ENCODE peak calls at places on chromosomes 11 and 22, in nine cellular contexts. U is neuronal stem cell, J is iPS DF 6.9, T is WERI-Rb-1, C is tibial nerve, H is heart right ventricle, I is H9, P is endodermal cell, M is fibroblast of lung. D is an unnamed sample. For H3K27me3, the result is how much of the 10 kb centered on the place peaks cover.

GRCh38 chr11:6900327-6900999 is 8.2 kb upstream of the OR2D2 start:
- DNase-seq in P (no peak), H (no peak), J (no peak), T (no peak), M (no peak), C (no peak), U (no peak), I (no peak), D (no peak)

GRCh38 chr11:74877132-74877531 is 71.8 kb downstream of the XRRA1 start:
- DNase-seq in I (no peak), U (no peak), M (no peak), J (peak), P (peak), H (no peak), T (no peak), C (no peak), D (no peak)

GRCh38 chr11:104967493-104968364 is 645 bp downstream of the CASP4 start:
- DNase-seq in J (no peak), U (no peak), C (no peak), P (no peak), I (no peak), M (no peak), H (no peak), T (no peak), D (no peak)

GRCh38 chr11:4095509-4096230 is 1.1 kb downstream of the RRM1 start:
- DNase-seq in I (no peak), J (no peak), M (peak), H (no peak), P (no peak), C (no peak), T (no peak), U (no peak), D (no peak)

GRCh38 chr11:46064221-46064620 is 57.0 kb downstream of the PHF21A start:
- DNase-seq in H (no peak), U (no peak), I (no peak), J (no peak), M (peak), C (no peak), P (no peak), T (no peak), D (no peak)

GRCh38 chr11:96342131-96342970 is 644 bp downstream of the MAML2 start:
- DNase-seq in I (no peak), C (no peak), P (no peak), J (no peak), M (peak), T (no peak), U (peak), H (no peak), D (no peak)

GRCh38 chr22:31451709-31452571 is 37.7 kb downstream of the EIF4ENIF1 start:
- DNase-seq in I (no peak), H (no peak), U (no peak), J (no peak), T (peak), P (peak), C (no peak), M (peak), D (no peak)

GRCh38 chr22:23403720-23404688 is 176.1 kb downstream of the IGLL1 start:
- DNase-seq in P (peak), I (no peak), C (no peak), U (no peak), T (no peak), M (peak), H (no peak), J (no peak), D (peak)

GRCh38 chr11:4610258-4610935 is 2.4 kb upstream of the TRIM68 start:
- DNase-seq in J (no peak), C (no peak), U (no peak), P (no peak), I (no peak), H (no peak), M (no peak), T (no peak), D (no peak)

GRCh38 chr11:72144807-72145565 is 9.5 kb downstream of the FOLR3 start:
- DNase-seq in C (no peak), M (peak), H (no peak), U (no peak), I (no peak), J (no peak), T (no peak), P (no peak), D (no peak)

GRCh38 chr22:26168934-26169311 is 339 bp upstream of the SEZ6L start:
- DNase-seq in T (peak), U (no peak), J (no peak), M (peak), I (peak), C (no peak), P (no peak), H (no peak), D (no peak)

GRCh38 chr11:61120099-61120864 is 18.0 kb downstream of the CD5 start:
- DNase-seq in J (no peak), C (no peak), P (no peak), T (no peak), H (no peak), M (no peak), I (no peak), U (no peak), D (no peak)

GRCh38 chr11:61119055-61119454 is 16.8 kb downstream of the CD5 start:
- DNase-seq in C (no peak), J (no peak), P (no peak), H (no peak), T (no peak), U (no peak), M (no peak), I (no peak), D (no peak)

GRCh38 chr11:61118004-61118403 is 15.7 kb downstream of the CD5 start:
- DNase-seq in J (no peak), U (no peak), P (no peak), M (no peak), C (no peak), H (no peak), T (no peak), I (no peak), D (no peak)

GRCh38 chr11:61118406-61118805 is 16.1 kb downstream of the CD5 start:
- DNase-seq in M (no peak), I (no peak), C (no peak), T (no peak), U (no peak), P (no peak), J (no peak), H (no peak), D (no peak)

DNA sequence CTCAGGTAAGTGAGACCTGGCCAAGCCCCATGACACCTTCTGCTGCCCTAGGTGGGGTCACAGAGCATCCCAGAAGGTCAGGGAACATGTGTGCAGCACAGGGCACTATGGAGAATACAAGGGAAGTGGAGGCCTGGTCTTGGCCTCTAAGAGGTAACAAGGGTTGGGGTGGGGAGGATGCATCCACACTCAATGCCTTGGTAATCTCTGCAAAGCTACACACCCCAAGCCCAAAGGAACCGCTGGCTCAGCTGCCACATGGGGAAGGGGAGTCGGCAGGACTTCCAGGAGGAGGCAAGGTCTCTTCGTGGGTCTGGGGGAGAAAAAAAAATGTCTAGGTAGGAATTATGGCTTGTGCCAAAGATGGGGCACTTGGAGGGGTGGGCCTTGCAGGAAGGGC is 17.3 kb downstream of the CD5 start:
- DNase-seq in C (no peak), P (no peak), T (no peak), I (no peak), J (no peak), M (no peak), U (no peak), H (no peak), D (no peak)
- H3K27me3 ChIP-seq in C (under half), P (under half), T (under half), I (under half), J (under half), M (under half), U (under half), H (under half), D (under half)

DNA sequence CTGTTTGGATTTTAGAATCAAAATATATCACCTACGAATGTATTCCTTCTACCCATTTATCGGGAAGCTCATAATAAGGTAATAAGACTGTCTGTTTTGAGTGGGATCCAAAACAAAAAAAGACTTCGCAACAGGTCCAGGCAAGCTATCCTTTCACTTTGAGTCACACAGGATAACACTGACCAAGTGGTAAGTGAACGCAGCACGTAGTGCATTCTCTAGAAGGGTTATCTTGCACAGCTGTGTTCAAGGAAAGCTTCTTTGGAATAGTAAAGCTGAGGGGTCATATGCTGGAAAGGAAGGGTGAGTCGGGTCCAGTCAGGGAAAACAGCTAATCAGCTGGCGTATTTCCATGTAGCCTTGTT is 22.3 kb upstream of the NRGN start:
- DNase-seq in T (no peak), I (no peak), H (no peak), P (no peak), J (no peak), C (no peak), M (peak), U (no peak), D (no peak)
- H3K27me3 ChIP-seq in T (under half), I (under half), H (half or more), P (half or more), J (half or more), C (under half), M (under half), U (under half), D (under half)

GRCh38 chr22:45008853-45009751 is 703 bp downstream of the PHF21B start:
- DNase-seq in J (no peak), M (no peak), P (peak), H (no peak), U (peak), C (no peak), T (peak), I (no peak), D (peak)
- H3K27me3 ChIP-seq in J (under half), M (under half), P (under half), H (half or more), U (under half), C (under half), T (under half), I (under half), D (under half)

DNA sequence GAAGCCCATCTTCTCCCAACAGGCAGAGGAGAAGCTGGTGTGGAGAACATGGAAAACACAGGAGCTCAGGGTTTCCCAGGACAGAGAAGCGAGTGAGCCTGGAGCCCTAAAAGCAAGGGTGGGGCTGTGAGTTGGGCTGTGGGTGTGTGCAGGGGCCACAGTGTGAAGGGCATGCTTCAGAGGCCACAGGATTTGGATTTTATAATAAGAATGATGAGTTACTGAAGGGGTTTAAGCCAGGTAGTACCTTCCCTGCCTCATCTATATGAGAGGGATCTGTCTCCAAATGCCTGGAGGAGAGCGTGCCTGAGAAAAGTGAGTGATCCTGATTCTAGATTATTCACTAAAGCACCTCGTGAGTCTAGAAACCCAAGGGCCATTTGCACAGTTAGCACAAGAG is 106.8 kb downstream of the VPREB1 start:
- DNase-seq in J (no peak), P (no peak), M (no peak), H (no peak), I (no peak), T (no peak), U (no peak), C (no peak), D (no peak)
- H3K27me3 ChIP-seq in J (under half), P (half or more), M (under half), H (under half), I (half or more), T (under half), U (under half), C (under half), D (under half)

DNA sequence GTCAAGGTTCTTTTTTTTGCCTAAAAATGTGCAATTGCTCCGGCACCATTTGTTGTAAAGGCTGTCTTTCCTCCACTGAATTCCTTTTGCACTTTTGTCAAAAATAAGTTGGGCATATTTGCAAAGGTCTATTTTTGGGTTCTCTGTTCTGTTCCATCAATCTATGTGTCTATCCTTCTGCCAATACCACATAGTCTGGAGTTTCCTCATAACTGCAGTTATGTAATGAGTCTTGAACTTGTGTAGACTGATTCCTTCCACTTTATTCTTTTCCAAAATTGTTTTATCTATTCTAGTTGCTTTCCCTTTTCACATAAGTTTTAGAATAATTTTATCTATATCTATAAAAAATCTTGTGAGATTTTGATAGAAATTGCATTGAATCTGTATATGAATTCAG is 6.7 kb downstream of the KCNJ5 start:
- DNase-seq in I (no peak), U (no peak), P (no peak), H (no peak), M (no peak), J (no peak), C (no peak), T (no peak), D (no peak)
- H3K27me3 ChIP-seq in I (under half), U (under half), P (under half), H (under half), M (under half), J (half or more), C (under half), T (under half), D (under half)

DNA sequence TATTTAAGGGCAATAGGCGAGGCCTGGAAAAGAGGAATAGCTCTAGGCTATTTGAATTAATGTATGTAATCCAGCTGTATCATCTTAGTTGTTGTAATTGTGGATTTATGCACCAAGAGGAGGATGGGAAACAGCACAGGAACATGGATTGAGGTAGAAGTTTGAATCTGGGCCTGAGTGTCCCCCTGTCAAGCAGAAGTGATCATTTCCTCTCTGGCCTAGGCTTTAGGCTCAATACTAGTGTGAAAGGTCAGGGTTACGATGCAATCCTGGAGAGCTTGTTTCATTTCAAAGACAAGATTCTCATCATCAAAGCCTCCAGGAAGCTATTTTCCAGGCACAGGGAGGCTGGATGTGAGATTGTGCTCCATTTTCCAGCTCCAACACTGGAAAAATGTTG is 77.9 kb upstream of the HSD17B12 start:
- DNase-seq in C (no peak), M (no peak), P (no peak), T (no peak), U (no peak), H (no peak), I (no peak), J (no peak), D (no peak)
- H3K27me3 ChIP-seq in C (under half), M (under half), P (under half), T (under half), U (under half), H (under half), I (under half), J (under half), D (under half)

DNA sequence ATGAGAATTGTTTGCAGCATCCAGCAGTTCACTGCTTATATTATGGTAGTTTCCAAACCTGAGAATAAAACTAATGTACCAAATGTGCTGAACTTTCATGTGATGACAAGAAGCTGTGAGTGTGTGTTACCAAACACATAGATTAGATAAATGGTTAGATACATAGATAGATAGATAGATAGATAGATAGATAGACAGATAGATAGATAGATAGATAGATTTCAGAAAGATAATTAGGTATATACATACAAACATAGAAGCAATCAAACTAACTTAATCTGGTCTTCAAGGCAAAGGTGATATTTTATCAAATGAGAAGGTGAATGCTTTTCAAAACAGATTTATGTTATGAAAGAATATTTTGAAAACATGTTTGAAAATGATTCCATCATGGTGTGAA is 147.3 kb upstream of the C11orf58 start:
- DNase-seq in H (no peak), C (no peak), T (no peak), M (no peak), U (no peak), I (no peak), P (no peak), J (no peak), D (no peak)
- H3K27me3 ChIP-seq in H (under half), C (under half), T (under half), M (under half), U (under half), I (under half), P (under half), J (under half), D (under half)

GRCh38 chr22:22119003-22119402 is 125.6 kb upstream of the VPREB1 start:
- DNase-seq in U (no peak), M (no peak), C (no peak), P (no peak), T (no peak), I (no peak), J (no peak), H (no peak), D (no peak)

GRCh38 chr22:22122348-22123117 is 122.1 kb upstream of the VPREB1 start:
- DNase-seq in P (no peak), T (no peak), I (no peak), M (no peak), J (no peak), U (no peak), C (no peak), H (no peak), D (no peak)

GRCh38 chr22:22123118-22123959 is 121.2 kb upstream of the VPREB1 start:
- DNase-seq in H (no peak), J (no peak), C (no peak), P (no peak), T (no peak), U (no peak), M (no peak), I (no peak), D (no peak)

GRCh38 chr22:22121445-22121844 is 123.1 kb upstream of the VPREB1 start:
- DNase-seq in C (no peak), U (no peak), H (no peak), P (no peak), I (no peak), M (no peak), J (no peak), T (no peak), D (no peak)

DNA sequence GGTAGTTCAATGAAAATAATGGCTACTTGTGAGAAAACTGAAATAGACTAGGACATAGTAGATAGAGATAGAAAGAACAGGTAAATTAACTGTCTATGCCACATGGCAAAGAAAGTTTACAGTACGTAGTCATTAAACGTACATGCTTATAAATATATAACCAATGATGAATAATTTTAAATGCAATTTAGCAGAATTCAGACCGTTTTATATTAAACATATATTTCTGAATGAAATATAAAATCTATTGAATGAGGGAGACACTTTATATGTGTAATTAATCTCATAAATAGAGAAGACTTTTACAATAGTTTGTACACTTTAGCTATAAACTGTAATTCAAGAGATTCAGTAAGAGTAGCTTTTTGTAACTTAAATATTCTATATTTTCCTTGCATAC is 124.4 kb upstream of the VPREB1 start:
- DNase-seq in C (no peak), I (no peak), T (no peak), M (no peak), P (no peak), H (no peak), U (no peak), J (no peak), D (no peak)
- H3K27me3 ChIP-seq in C (under half), I (under half), T (under half), M (under half), P (under half), H (under half), U (under half), J (under half), D (under half)